ENCODE peak calls at places on chromosomes 11 and 22, in four cellular contexts. S is central memory CD8-positive, alpha-beta T cell; W is activated naive CD4-positive, alpha-beta T cell treated with Interleukin-2 at 50 U/mL for 16 hours; B is left cardiac atrium. J is an unnamed sample.

GRCh38 chr11:126305699-126306098 is 1.8 kb downstream of the DCPS start:
- DNase-seq in S (no peak), W (peak), B (no peak), J (no peak)

GRCh38 chr11:12235549-12235944 is 125.2 kb downstream of the MICAL2 start:
- DNase-seq in S (no peak), W (no peak), B (no peak), J (no peak)

GRCh38 chr11:107858217-107859070 is at the start of gene SLC35F2:
- DNase-seq in S (peak), W (peak), B (peak), J (peak)

GRCh38 chr11:116231540-116231939 is 541.2 kb downstream of the BUD13 start:
- DNase-seq in S (no peak), W (no peak), B (no peak), J (no peak)

GRCh38 chr11:2666828-2667570 is 32.8 kb downstream of the KCNQ1OT1 start:
- DNase-seq in S (no peak), W (no peak), B (no peak), J (peak)

GRCh38 chr11:115525600-115526006 is 21.4 kb upstream of the CADM1 start:
- DNase-seq in S (no peak), W (no peak), B (no peak), J (no peak)

GRCh38 chr11:32426192-32426591 is 9.1 kb downstream of the WT1 start:
- DNase-seq in S (no peak), W (no peak), B (no peak), J (no peak)

GRCh38 chr22:24975125-24975640 is 22.7 kb downstream of the KIAA1671 start:
- DNase-seq in S (no peak), W (no peak), B (no peak), J (no peak)

GRCh38 chr11:105933666-105934065 is 88.4 kb downstream of the MSANTD4 start:
- DNase-seq in S (no peak), W (no peak), B (no peak), J (no peak)

GRCh38 chr11:15107730-15108515 is 6.8 kb upstream of the INSC start:
- DNase-seq in S (no peak), W (no peak), B (no peak), J (no peak)

GRCh38 chr22:37145415-37146385 is 4.0 kb downstream of the IL2RB start:
- DNase-seq in S (no peak), W (no peak), B (no peak), J (no peak)

GRCh38 chr11:79440451-79441158 is at the start of gene TENM4:
- DNase-seq in S (no peak), W (no peak), B (peak), J (peak)

GRCh38 chr11:14059491-14059890 is 97.0 kb downstream of the SPON1 start:
- DNase-seq in S (no peak), W (no peak), B (no peak), J (no peak)

GRCh38 chr11:71420455-71421241 is 27.5 kb downstream of the DHCR7 start:
- DNase-seq in S (no peak), W (no peak), B (no peak), J (no peak)

GRCh38 chr11:64181506-64182411 is 4.2 kb upstream of the STIP1 start:
- DNase-seq in S (no peak), W (peak), B (peak), J (peak)

GRCh38 chr11:1574256-1575242 is 2.5 kb upstream of the DUSP8 start:
- DNase-seq in S (peak), W (peak), B (peak), J (no peak)

GRCh38 chr11:75966546-75967287 is 151.7 kb downstream of the UVRAG start:
- DNase-seq in S (no peak), W (no peak), B (no peak), J (no peak)